ENCODE peak calls at places on chromosome 1, in nine cellular contexts. One of them, this sample, is unnamed. For H3K4me1 and H3K9me3, the result is how much of the 10 kb centered on the place peaks cover.

GRCh38 chr1:95503371-95504145 is 269.5 kb downstream of the RWDD3 start:
- DNase-seq in tibial nerve: no peak
- DNase-seq in uterus: no peak
- DNase-seq in A549: no peak
- DNase-seq in keratinocyte: no peak
- DNase-seq in endothelial cell of umbilical vein: no peak
- DNase-seq in psoas muscle: no peak
- DNase-seq in Panc1: no peak
- DNase-seq in fibroblast of lung: no peak
- DNase-seq in this sample: no peak

GRCh38 chr1:236066828-236067386 is 2.0 kb upstream of the NID1 start:
- DNase-seq in endothelial cell of umbilical vein: no peak
- DNase-seq in tibial nerve: peak
- DNase-seq in psoas muscle: peak
- DNase-seq in Panc1: no peak
- DNase-seq in keratinocyte: no peak
- DNase-seq in fibroblast of lung: no peak
- DNase-seq in A549: no peak
- DNase-seq in uterus: peak
- DNase-seq in this sample: peak

GRCh38 chr1:37794372-37795339 is 1.0 kb downstream of the MANEAL start:
- DNase-seq in psoas muscle: no peak
- DNase-seq in keratinocyte: no peak
- DNase-seq in Panc1: no peak
- DNase-seq in endothelial cell of umbilical vein: no peak
- DNase-seq in fibroblast of lung: no peak
- DNase-seq in uterus: no peak
- DNase-seq in tibial nerve: no peak
- DNase-seq in A549: no peak
- DNase-seq in this sample: no peak

GRCh38 chr1:32703479-32704291 is 1.1 kb upstream of the SYNC start:
- DNase-seq in tibial nerve: peak
- DNase-seq in fibroblast of lung: peak
- DNase-seq in keratinocyte: peak
- DNase-seq in uterus: peak
- DNase-seq in psoas muscle: peak
- DNase-seq in Panc1: no peak
- DNase-seq in endothelial cell of umbilical vein: no peak
- DNase-seq in A549: peak
- DNase-seq in this sample: peak

GRCh38 chr1:43932786-43933385 is 715 bp upstream of the ARTN start:
- DNase-seq in A549: no peak
- DNase-seq in tibial nerve: no peak
- DNase-seq in endothelial cell of umbilical vein: no peak
- DNase-seq in uterus: no peak
- DNase-seq in psoas muscle: no peak
- DNase-seq in fibroblast of lung: peak
- DNase-seq in Panc1: no peak
- DNase-seq in keratinocyte: no peak
- DNase-seq in this sample: no peak

GRCh38 chr1:151553659-151554058 is 13.6 kb downstream of the TUFT1 start:
- DNase-seq in Panc1: no peak
- DNase-seq in uterus: no peak
- DNase-seq in fibroblast of lung: peak
- DNase-seq in endothelial cell of umbilical vein: no peak
- DNase-seq in tibial nerve: no peak
- DNase-seq in keratinocyte: no peak
- DNase-seq in psoas muscle: no peak
- DNase-seq in A549: no peak
- DNase-seq in this sample: no peak

GRCh38 chr1:119463569-119463968 is 43.4 kb upstream of the HSD3B1 start:
- DNase-seq in psoas muscle: no peak
- DNase-seq in endothelial cell of umbilical vein: no peak
- DNase-seq in Panc1: no peak
- DNase-seq in keratinocyte: no peak
- DNase-seq in A549: no peak
- DNase-seq in tibial nerve: no peak
- DNase-seq in uterus: no peak
- DNase-seq in fibroblast of lung: no peak
- DNase-seq in this sample: no peak

GRCh38 chr1:193434319-193434718 is 247.9 kb upstream of the B3GALT2 start:
- DNase-seq in psoas muscle: no peak
- DNase-seq in tibial nerve: no peak
- DNase-seq in keratinocyte: no peak
- DNase-seq in Panc1: no peak
- DNase-seq in uterus: no peak
- DNase-seq in endothelial cell of umbilical vein: peak
- DNase-seq in fibroblast of lung: no peak
- DNase-seq in A549: no peak
- DNase-seq in this sample: no peak

GRCh38 chr1:244074559-244075171 is 23.6 kb downstream of the ZBTB18 start:
- DNase-seq in fibroblast of lung: no peak
- DNase-seq in keratinocyte: no peak
- DNase-seq in A549: no peak
- DNase-seq in endothelial cell of umbilical vein: no peak
- DNase-seq in psoas muscle: no peak
- DNase-seq in tibial nerve: no peak
- DNase-seq in Panc1: no peak
- DNase-seq in uterus: no peak
- DNase-seq in this sample: no peak

GRCh38 chr1:169941982-169942830 is 48.5 kb upstream of the SCYL3 start:
- DNase-seq in endothelial cell of umbilical vein: peak
- DNase-seq in A549: peak
- DNase-seq in tibial nerve: no peak
- DNase-seq in fibroblast of lung: peak
- DNase-seq in Panc1: no peak
- DNase-seq in uterus: no peak
- DNase-seq in keratinocyte: no peak
- DNase-seq in psoas muscle: no peak
- DNase-seq in this sample: no peak

GRCh38 chr1:195326325-195326724 is 1281.9 kb downstream of the KCNT2 start:
- DNase-seq in fibroblast of lung: no peak
- DNase-seq in keratinocyte: no peak
- DNase-seq in A549: no peak
- DNase-seq in uterus: no peak
- DNase-seq in endothelial cell of umbilical vein: no peak
- DNase-seq in psoas muscle: no peak
- DNase-seq in Panc1: no peak
- DNase-seq in tibial nerve: no peak
- DNase-seq in this sample: no peak

GRCh38 chr1:112956503-112957132 is 622 bp upstream of the SLC16A1 start:
- DNase-seq in keratinocyte: no peak
- DNase-seq in tibial nerve: peak
- DNase-seq in psoas muscle: no peak
- DNase-seq in uterus: no peak
- DNase-seq in Panc1: no peak
- DNase-seq in fibroblast of lung: no peak
- DNase-seq in endothelial cell of umbilical vein: no peak
- DNase-seq in A549: no peak
- DNase-seq in this sample: no peak

GRCh38 chr1:8347635-8348034 is 29.7 kb downstream of the SLC45A1 start:
- DNase-seq in psoas muscle: peak
- DNase-seq in endothelial cell of umbilical vein: no peak
- DNase-seq in uterus: peak
- DNase-seq in tibial nerve: no peak
- DNase-seq in A549: no peak
- DNase-seq in fibroblast of lung: no peak
- DNase-seq in keratinocyte: no peak
- DNase-seq in Panc1: no peak
- DNase-seq in this sample: no peak

GRCh38 chr1:119873166-119874025 is 22.9 kb downstream of the ADAM30 start:
- DNase-seq in psoas muscle: no peak
- DNase-seq in keratinocyte: no peak
- DNase-seq in endothelial cell of umbilical vein: no peak
- DNase-seq in A549: no peak
- DNase-seq in Panc1: no peak
- DNase-seq in uterus: peak
- DNase-seq in tibial nerve: peak
- DNase-seq in fibroblast of lung: peak
- DNase-seq in this sample: peak

GRCh38 chr1:212255705-212256307 is 29.4 kb upstream of the PPP2R5A start:
- DNase-seq in tibial nerve: no peak
- DNase-seq in psoas muscle: no peak
- DNase-seq in keratinocyte: no peak
- DNase-seq in endothelial cell of umbilical vein: no peak
- DNase-seq in Panc1: no peak
- DNase-seq in uterus: no peak
- DNase-seq in fibroblast of lung: peak
- DNase-seq in A549: no peak
- DNase-seq in this sample: no peak

GRCh38 chr1:38826262-38826661 is 33.3 kb downstream of the RRAGC start:
- DNase-seq in keratinocyte: no peak
- DNase-seq in endothelial cell of umbilical vein: no peak
- DNase-seq in tibial nerve: no peak
- DNase-seq in fibroblast of lung: no peak
- DNase-seq in uterus: no peak
- DNase-seq in A549: no peak
- DNase-seq in Panc1: no peak
- DNase-seq in psoas muscle: no peak
- DNase-seq in this sample: no peak

GRCh38 chr1:199861020-199861795 is 166.3 kb upstream of the NR5A2 start:
- DNase-seq in keratinocyte: no peak
- DNase-seq in endothelial cell of umbilical vein: no peak
- DNase-seq in fibroblast of lung: no peak
- DNase-seq in A549: no peak
- DNase-seq in tibial nerve: no peak
- DNase-seq in psoas muscle: no peak
- DNase-seq in uterus: no peak
- DNase-seq in Panc1: no peak
- DNase-seq in this sample: no peak

GRCh38 chr1:194813109-194813508 is 1626.7 kb upstream of the B3GALT2 start:
- DNase-seq in Panc1: no peak
- DNase-seq in endothelial cell of umbilical vein: no peak
- DNase-seq in fibroblast of lung: no peak
- DNase-seq in uterus: no peak
- DNase-seq in keratinocyte: no peak
- DNase-seq in tibial nerve: no peak
- DNase-seq in A549: no peak
- DNase-seq in psoas muscle: no peak
- DNase-seq in this sample: no peak

GRCh38 chr1:161314201-161314981 is at the start of gene SDHC:
- DNase-seq in psoas muscle: peak
- DNase-seq in tibial nerve: peak
- DNase-seq in A549: peak
- DNase-seq in fibroblast of lung: peak
- DNase-seq in endothelial cell of umbilical vein: peak
- DNase-seq in Panc1: peak
- DNase-seq in keratinocyte: no peak
- DNase-seq in uterus: peak
- DNase-seq in this sample: peak

GRCh38 chr1:6208723-6209660 is 3.1 kb downstream of the RNF207 start:
- DNase-seq in keratinocyte: no peak
- DNase-seq in psoas muscle: peak
- DNase-seq in uterus: no peak
- DNase-seq in tibial nerve: no peak
- DNase-seq in fibroblast of lung: peak
- DNase-seq in Panc1: no peak
- DNase-seq in A549: no peak
- DNase-seq in endothelial cell of umbilical vein: peak
- DNase-seq in this sample: peak

GRCh38 chr1:6211731-6212130 is 5.8 kb downstream of the RNF207 start:
- DNase-seq in tibial nerve: no peak
- DNase-seq in Panc1: no peak
- DNase-seq in keratinocyte: no peak
- DNase-seq in psoas muscle: no peak
- DNase-seq in uterus: no peak
- DNase-seq in A549: no peak
- DNase-seq in fibroblast of lung: no peak
- DNase-seq in endothelial cell of umbilical vein: no peak
- DNase-seq in this sample: no peak

GRCh38 chr1:6212193-6212959 is 6.5 kb downstream of the RNF207 start:
- DNase-seq in tibial nerve: no peak
- DNase-seq in psoas muscle: no peak
- DNase-seq in uterus: no peak
- DNase-seq in A549: no peak
- DNase-seq in endothelial cell of umbilical vein: no peak
- DNase-seq in keratinocyte: no peak
- DNase-seq in Panc1: no peak
- DNase-seq in fibroblast of lung: no peak
- DNase-seq in this sample: no peak

GRCh38 chr1:6209661-6210605 is 4.0 kb downstream of the RNF207 start:
- DNase-seq in endothelial cell of umbilical vein: no peak
- DNase-seq in Panc1: no peak
- DNase-seq in tibial nerve: no peak
- DNase-seq in uterus: no peak
- DNase-seq in psoas muscle: no peak
- DNase-seq in A549: no peak
- DNase-seq in keratinocyte: no peak
- DNase-seq in fibroblast of lung: no peak
- DNase-seq in this sample: no peak

GRCh38 chr1:6210606-6211355 is 4.9 kb downstream of the RNF207 start:
- DNase-seq in endothelial cell of umbilical vein: no peak
- DNase-seq in fibroblast of lung: no peak
- DNase-seq in uterus: no peak
- DNase-seq in Panc1: no peak
- DNase-seq in keratinocyte: no peak
- DNase-seq in tibial nerve: no peak
- DNase-seq in A549: no peak
- DNase-seq in psoas muscle: no peak
- DNase-seq in this sample: no peak
- H3K4me1 ChIP-seq in endothelial cell of umbilical vein: under half
- H3K4me1 ChIP-seq in fibroblast of lung: under half
- H3K4me1 ChIP-seq in uterus: under half
- H3K4me1 ChIP-seq in Panc1: under half
- H3K4me1 ChIP-seq in keratinocyte: under half
- H3K4me1 ChIP-seq in tibial nerve: under half
- H3K4me1 ChIP-seq in A549: under half
- H3K4me1 ChIP-seq in psoas muscle: under half
- H3K4me1 ChIP-seq in this sample: under half

GRCh38 chr1:87167855-87168630 is 160.6 kb upstream of the LMO4 start:
- DNase-seq in psoas muscle: no peak
- DNase-seq in fibroblast of lung: no peak
- DNase-seq in Panc1: no peak
- DNase-seq in tibial nerve: no peak
- DNase-seq in keratinocyte: no peak
- DNase-seq in A549: no peak
- DNase-seq in endothelial cell of umbilical vein: no peak
- DNase-seq in uterus: no peak
- DNase-seq in this sample: no peak
- TF ChIP-seq CTCF in psoas muscle: no peak
- TF ChIP-seq CTCF in fibroblast of lung: no peak
- TF ChIP-seq CTCF in Panc1: peak
- TF ChIP-seq CTCF in tibial nerve: no peak
- TF ChIP-seq CTCF in keratinocyte: no peak
- TF ChIP-seq CTCF in A549: no peak
- TF ChIP-seq CTCF in endothelial cell of umbilical vein: no peak
- TF ChIP-seq CTCF in uterus: no peak
- TF ChIP-seq CTCF in this sample: no peak

GRCh38 chr1:22052115-22053017 is at the start of gene CDC42:
- DNase-seq in fibroblast of lung: peak
- DNase-seq in keratinocyte: peak
- DNase-seq in endothelial cell of umbilical vein: peak
- DNase-seq in Panc1: peak
- DNase-seq in tibial nerve: peak
- DNase-seq in A549: peak
- DNase-seq in uterus: peak
- DNase-seq in psoas muscle: peak
- DNase-seq in this sample: peak
- H3K9me3 ChIP-seq in fibroblast of lung: under half
- H3K9me3 ChIP-seq in keratinocyte: under half
- H3K9me3 ChIP-seq in endothelial cell of umbilical vein: under half
- H3K9me3 ChIP-seq in Panc1: under half
- H3K9me3 ChIP-seq in tibial nerve: under half
- H3K9me3 ChIP-seq in A549: under half
- H3K9me3 ChIP-seq in uterus: under half
- H3K9me3 ChIP-seq in psoas muscle: under half
- H3K9me3 ChIP-seq in this sample: under half

GRCh38 chr1:51443555-51443954 is 75.5 kb downstream of the EPS15 start:
- DNase-seq in fibroblast of lung: no peak
- DNase-seq in keratinocyte: no peak
- DNase-seq in endothelial cell of umbilical vein: no peak
- DNase-seq in A549: no peak
- DNase-seq in uterus: no peak
- DNase-seq in tibial nerve: no peak
- DNase-seq in Panc1: no peak
- DNase-seq in psoas muscle: no peak
- DNase-seq in this sample: no peak
- H3K4me1 ChIP-seq in fibroblast of lung: under half
- H3K4me1 ChIP-seq in keratinocyte: under half
- H3K4me1 ChIP-seq in endothelial cell of umbilical vein: under half
- H3K4me1 ChIP-seq in A549: under half
- H3K4me1 ChIP-seq in uterus: under half
- H3K4me1 ChIP-seq in tibial nerve: under half
- H3K4me1 ChIP-seq in Panc1: under half
- H3K4me1 ChIP-seq in psoas muscle: under half
- H3K4me1 ChIP-seq in this sample: under half

This sample was measured in heart right ventricle.